ENCODE peak calls at places on chromosome 15, in seven cellular contexts. Z is iPS-NIHi11, Q is H7, S is cardiac muscle cell, O is AG09309, L is transverse colon, B is OCI-LY7. G is an unnamed sample.

GRCh38 chr15:76163429-76164020 is 103.7 kb downstream of the TMEM266 start:
- DNase-seq in Z (peak; percentile 45), Q (peak; percentile 67), S (peak; percentile 94), O (peak; percentile 59), L (peak; percentile 60), B (no peak), G (peak; percentile 63)

GRCh38 chr15:34304613-34305012 is 33.0 kb downstream of the SLC12A6 start:
- DNase-seq in Z (no peak), Q (no peak), S (peak; percentile 48), O (peak; percentile 55), L (no peak), B (no peak), G (peak; percentile 62)

GRCh38 chr15:99618941-99619411 is 53.2 kb downstream of the MEF2A start:
- DNase-seq in Z (peak; percentile 10), Q (peak; percentile 10), S (peak; percentile 13), O (no peak), L (no peak), B (no peak), G (peak; percentile 23)

GRCh38 chr15:74420193-74420905 is 13.4 kb downstream of the SEMA7A start:
- DNase-seq in Z (no peak), Q (peak; percentile 52), S (no peak), O (no peak), L (no peak), B (no peak), G (no peak)

GRCh38 chr15:98938105-98938417 is 69.5 kb downstream of the PGPEP1L start:
- DNase-seq in Z (no peak), Q (no peak), S (no peak), O (no peak), L (no peak), B (no peak), G (no peak)

GRCh38 chr15:73246898-73247297 is 121.9 kb downstream of the HCN4 start:
- DNase-seq in Z (no peak), Q (no peak), S (no peak), O (no peak), L (no peak), B (no peak), G (no peak)

GRCh38 chr15:34665498-34666116 is 82.2 kb upstream of the GOLGA8B start:
- DNase-seq in Z (no peak), Q (no peak), S (no peak), O (no peak), L (no peak), B (no peak), G (no peak)

GRCh38 chr15:60551147-60551780 is 72.3 kb upstream of the ICE2 start:
- DNase-seq in Z (no peak), Q (no peak), S (no peak), O (no peak), L (no peak), B (no peak), G (no peak)

GRCh38 chr15:91408476-91409076 is 308.5 kb downstream of the SV2B start:
- DNase-seq in Z (no peak), Q (no peak), S (peak; percentile 59), O (no peak), L (no peak), B (no peak), G (no peak)

GRCh38 chr15:29457729-29458128 is 188.1 kb upstream of the NSMCE3 start:
- DNase-seq in Z (no peak), Q (no peak), S (peak; percentile 6), O (no peak), L (no peak), B (no peak), G (no peak)

GRCh38 chr15:92375057-92375456 is 18.6 kb upstream of the ST8SIA2 start:
- DNase-seq in Z (no peak), Q (no peak), S (no peak), O (no peak), L (no peak), B (no peak), G (no peak)

GRCh38 chr15:35481992-35482391 is 64.0 kb downstream of the DPH6 start:
- DNase-seq in Z (peak; percentile 19), Q (no peak), S (peak; percentile 48), O (peak; percentile 35), L (no peak), B (no peak), G (peak; percentile 56)

GRCh38 chr15:90106522-90107117 is 4.4 kb upstream of the IDH2 start:
- DNase-seq in Z (peak; percentile 64), Q (peak; percentile 65), S (peak; percentile 54), O (no peak), L (no peak), B (no peak), G (peak; percentile 50)

GRCh38 chr15:95932676-95933075 is 397.8 kb upstream of the NR2F2 start:
- DNase-seq in Z (no peak), Q (no peak), S (peak; percentile 35), O (peak; percentile 94), L (no peak), B (no peak), G (peak; percentile 52)

GRCh38 chr15:81752974-81753373 is 292.8 kb downstream of the MEX3B start:
- DNase-seq in Z (no peak), Q (no peak), S (peak; percentile 8), O (no peak), L (no peak), B (no peak), G (no peak)

GRCh38 chr15:66389859-66390382 is 3.2 kb downstream of the MAP2K1 start:
- DNase-seq in Z (no peak), Q (no peak), S (no peak), O (no peak), L (no peak), B (peak; percentile 26), G (no peak)

G was measured in mesenchymal stem cell.